ENCODE peak calls at places on chromosomes 5 and 9, in four cellular contexts. X, F, J and Y are unnamed samples.

GRCh38 chr5:135535420-135535819 is 344 bp downstream of the NEUROG1 start:
- DNase-seq in F (no peak), X (no peak), J (no peak), Y (no peak)

GRCh38 chr5:22900801-22901310 is 47.7 kb upstream of the CDH12 start:
- DNase-seq in F (no peak), J (no peak), X (no peak), Y (no peak)

GRCh38 chr5:179623906-179624741 is 653 bp upstream of the HNRNPH1 start:
- DNase-seq in X (no peak), F (no peak), J (peak), Y (peak)

GRCh38 chr5:158064331-158065123 is 205.6 kb upstream of the CLINT1 start:
- DNase-seq in J (no peak), X (no peak), F (no peak), Y (no peak)

GRCh38 chr5:132474131-132474723 is 16.3 kb downstream of the IRF1 start:
- DNase-seq in X (no peak), J (no peak), F (no peak), Y (no peak)

GRCh38 chr9:83449166-83449565 is 89.0 kb downstream of the FRMD3 start:
- DNase-seq in J (no peak), X (no peak), F (no peak), Y (no peak)

GRCh38 chr5:73305386-73305785 is 132.4 kb downstream of the TMEM174 start:
- DNase-seq in X (no peak), F (no peak), J (no peak), Y (no peak)

GRCh38 chr5:9335754-9336495 is 209.9 kb downstream of the SEMA5A start:
- DNase-seq in J (no peak), F (no peak), X (no peak), Y (no peak)

GRCh38 chr5:63686938-63687337 is 275.3 kb downstream of the HTR1A start:
- DNase-seq in J (no peak), X (no peak), F (no peak), Y (no peak)

GRCh38 chr5:138662599-138662998 is 87.4 kb upstream of the HSPA9 start:
- DNase-seq in X (peak), J (no peak), F (no peak), Y (no peak)

GRCh38 chr5:54655761-54656160 is 138.2 kb downstream of the SNX18 start:
- DNase-seq in J (no peak), F (no peak), X (no peak), Y (no peak)

GRCh38 chr5:151086192-151086869 is 5.5 kb upstream of the TNIP1 start:
- DNase-seq in J (no peak), X (no peak), F (no peak), Y (no peak)

GRCh38 chr5:176620333-176620981 is 9.9 kb downstream of the SNCB start:
- DNase-seq in F (no peak), X (no peak), J (peak), Y (no peak)

GRCh38 chr9:133144887-133145466 is 18.7 kb downstream of the GBGT1 start:
- DNase-seq in F (no peak), J (no peak), X (no peak), Y (no peak)

GRCh38 chr9:128621730-128622455 is 34.8 kb downstream of the DYNC2I2 start:
- DNase-seq in F (no peak), J (no peak), X (no peak), Y (no peak)

GRCh38 chr5:65927497-65928340 is 1.3 kb downstream of the ERBIN start:
- DNase-seq in F (no peak), X (peak), J (peak), Y (peak)

GRCh38 chr9:109716631-109717030 is 63.4 kb upstream of the PALM2AKAP2 start:
- DNase-seq in X (no peak), J (no peak), F (no peak), Y (no peak)

GRCh38 chr5:163106098-163106497 is 331.3 kb upstream of the CCNG1 start:
- DNase-seq in F (no peak), J (no peak), X (peak), Y (no peak)

GRCh38 chr5:25255128-25255527 is 610.4 kb upstream of the CDH10 start:
- DNase-seq in X (no peak), J (no peak), F (no peak), Y (no peak)

GRCh38 chr5:35838370-35839042 is 18.2 kb upstream of the IL7R start:
- DNase-seq in X (no peak), J (no peak), F (no peak), Y (no peak)

GRCh38 chr5:141084487-141084989 is 9.9 kb upstream of the PCDHB2 start:
- DNase-seq in X (peak), F (no peak), J (peak), Y (peak)

GRCh38 chr9:90141723-90142122 is 500.9 kb downstream of the DIRAS2 start:
- DNase-seq in X (peak), J (peak), F (no peak), Y (no peak)

GRCh38 chr9:35002623-35003022 is 13.1 kb downstream of the DNAJB5 start:
- DNase-seq in J (no peak), X (no peak), F (no peak), Y (no peak)

GRCh38 chr9:126615791-126616447 is 2.2 kb downstream of the LMX1B start:
- DNase-seq in F (no peak), X (no peak), J (no peak), Y (no peak)

GRCh38 chr9:126614088-126614454 is 343 bp downstream of the LMX1B start:
- DNase-seq in X (no peak), F (no peak), J (no peak), Y (no peak)

GRCh38 chr9:126616521-126616976 is 2.8 kb downstream of the LMX1B start:
- DNase-seq in J (no peak), F (no peak), X (no peak), Y (no peak)

GRCh38 chr9:126614455-126615248 is 924 bp downstream of the LMX1B start:
- DNase-seq in F (no peak), X (no peak), J (no peak), Y (no peak)

DNA sequence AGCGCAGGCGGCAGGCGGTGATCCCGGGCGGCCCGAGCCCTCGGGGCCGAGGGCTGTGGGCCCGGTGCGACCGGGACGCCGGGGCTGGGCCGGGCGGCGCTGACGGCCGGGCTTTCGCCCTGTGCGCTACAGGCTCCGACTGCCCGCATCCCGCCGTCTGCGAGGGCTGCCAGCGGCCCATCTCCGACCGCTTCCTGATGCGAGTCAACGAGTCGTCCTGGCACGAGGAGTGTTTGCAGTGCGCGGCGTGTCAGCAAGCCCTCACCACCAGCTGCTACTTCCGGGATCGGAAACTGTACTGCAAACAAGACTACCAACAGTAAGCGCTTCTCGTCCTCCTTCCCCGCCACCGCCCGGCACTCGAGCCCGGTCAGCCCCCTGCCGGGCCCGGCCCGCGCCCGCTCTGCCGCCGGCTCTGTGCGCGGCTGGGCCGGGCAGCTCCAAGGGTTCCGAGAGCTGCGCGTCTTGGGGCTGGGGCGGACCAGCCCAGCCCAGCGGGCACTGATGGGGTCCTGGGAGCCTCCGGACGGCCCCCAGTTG is 1.6 kb downstream of the LMX1B start:
- DNase-seq in F (no peak), X (no peak), J (no peak), Y (no peak)
- TF ChIP-seq EZH2 in F (no peak), X (no peak), J (no peak), Y (peak)

GRCh38 chr5:473344-474192 is 30.6 kb downstream of the EXOC3 start:
- DNase-seq in X (no peak), J (peak), F (no peak), Y (peak)
- TF ChIP-seq EZH2 in X (no peak), J (no peak), F (no peak), Y (peak)

GRCh38 chr5:10563132-10563939 is 534 bp upstream of the ANKRD33B start:
- DNase-seq in F (no peak), J (no peak), X (peak), Y (no peak)

GRCh38 chr5:10563940-10564837 is at the start of gene ANKRD33B:
- DNase-seq in F (no peak), J (peak), X (peak), Y (peak)

GRCh38 chr5:10564838-10565784 is 1.2 kb downstream of the ANKRD33B start:
- DNase-seq in X (no peak), F (no peak), J (no peak), Y (no peak)

GRCh38 chr5:10559883-10560282 is 4.0 kb upstream of the ANKRD33B start:
- DNase-seq in X (no peak), J (no peak), F (no peak), Y (no peak)

GRCh38 chr5:10562202-10563131 is 1.4 kb upstream of the ANKRD33B start:
- DNase-seq in X (no peak), F (no peak), J (no peak), Y (no peak)
- TF ChIP-seq EZH2 in X (no peak), F (no peak), J (no peak), Y (no peak)

DNA sequence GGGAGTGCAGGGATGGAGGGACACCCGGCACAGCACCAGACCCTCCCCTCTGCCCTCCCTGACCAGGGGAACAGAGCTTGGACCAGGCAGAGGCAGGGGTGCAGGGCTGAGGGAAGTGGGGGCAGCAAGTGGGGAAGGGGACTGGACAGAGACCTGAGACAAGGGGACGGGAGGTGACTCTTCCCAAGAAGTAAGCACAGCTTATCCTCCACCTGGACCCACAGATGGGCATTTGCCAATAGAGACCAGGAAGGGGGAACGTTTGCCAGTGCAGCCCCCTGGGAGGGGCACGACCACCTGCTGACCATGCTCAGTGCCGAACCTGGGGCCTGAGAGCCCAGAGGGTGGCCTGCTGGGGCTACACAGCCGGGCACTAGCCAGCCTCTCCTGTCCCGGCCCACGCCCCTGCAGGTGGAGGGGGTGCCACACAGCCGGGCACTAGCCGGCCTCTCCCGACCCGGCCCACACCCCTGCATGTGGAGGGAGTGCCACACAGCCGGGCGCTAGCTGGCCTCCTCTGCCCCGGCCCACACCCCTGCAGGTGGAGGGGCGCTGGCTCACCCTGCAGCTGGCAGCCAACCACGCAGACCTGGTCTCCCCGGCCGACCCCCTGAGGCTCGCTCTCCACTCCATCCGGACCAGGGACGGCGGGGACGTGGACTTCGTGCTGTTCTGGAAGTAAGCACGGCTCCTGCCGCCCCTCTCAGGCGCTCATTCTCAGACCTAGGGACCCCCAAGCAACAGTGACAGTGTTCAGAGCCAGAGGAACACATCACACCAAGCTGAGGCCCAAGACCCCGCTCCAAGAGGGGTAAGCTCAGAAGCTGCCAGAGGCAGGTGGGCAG is 24.3 kb downstream of the GLT6D1 start:
- DNase-seq in F (no peak), X (no peak), J (no peak), Y (no peak)
- TF ChIP-seq EZH2 in F (no peak), X (no peak), J (no peak), Y (no peak)

GRCh38 chr5:96871686-96872085 is 4.6 kb upstream of the ERAP2 start:
- DNase-seq in F (no peak), X (no peak), J (no peak), Y (no peak)
- TF ChIP-seq EZH2 in F (no peak), X (no peak), J (no peak), Y (no peak)